ENCODE peak calls at places on chromosomes 11 and 22, in six cellular contexts. A, V, Z, I, R and H are unnamed samples.

GRCh38 chr11:61513143-61513740 is 4.7 kb downstream of the LRRC10B start:
- DNase-seq in A (no peak), V (no peak), Z (no peak), I (no peak), R (no peak), H (peak; percentile 25)

GRCh38 chr11:57249384-57250319 is 12.6 kb upstream of the APLNR start:
- DNase-seq in A (peak; percentile 27), V (peak; percentile 17), Z (peak; percentile 70), I (no peak), R (peak; percentile 13), H (peak; percentile 51)

GRCh38 chr11:36090351-36091245 is 146.7 kb downstream of the LDLRAD3 start:
- DNase-seq in A (no peak), V (no peak), Z (no peak), I (no peak), R (no peak), H (no peak)

GRCh38 chr11:126411971-126412381 is 56.5 kb downstream of the ST3GAL4 start:
- DNase-seq in A (no peak), V (no peak), Z (no peak), I (peak; percentile 86), R (no peak), H (no peak)

GRCh38 chr11:42315267-42315666 is 855.8 kb upstream of the LRRC4C start:
- DNase-seq in A (no peak), V (no peak), Z (peak; percentile 37), I (no peak), R (no peak), H (no peak)

GRCh38 chr11:69298778-69299461 is 5.0 kb downstream of the MYEOV start:
- DNase-seq in A (no peak), V (no peak), Z (no peak), I (no peak), R (no peak), H (no peak)

GRCh38 chr11:17765381-17766359 is 31.1 kb downstream of the KCNC1 start:
- DNase-seq in A (no peak), V (no peak), Z (no peak), I (no peak), R (no peak), H (peak; percentile 35)

GRCh38 chr11:122676638-122677037 is 21.1 kb downstream of the UBASH3B start:
- DNase-seq in A (peak; percentile 48), V (no peak), Z (peak; percentile 78), I (no peak), R (no peak), H (no peak)

GRCh38 chr11:118358071-118358470 is 1.3 kb upstream of the UBE4A start:
- DNase-seq in A (no peak), V (no peak), Z (no peak), I (no peak), R (no peak), H (no peak)

GRCh38 chr22:48939441-48940265 is 888.0 kb downstream of the BRD1 start:
- DNase-seq in A (no peak), V (no peak), Z (no peak), I (peak; percentile 36), R (no peak), H (no peak)

GRCh38 chr22:49960159-49960966 is at the start of gene PIM3:
- DNase-seq in A (peak; percentile 93), V (peak; percentile 95), Z (peak; percentile 95), I (peak; percentile 96), R (peak; percentile 84), H (peak; percentile 87)

GRCh38 chr11:19374189-19374588 is 133.4 kb upstream of the E2F8 start:
- DNase-seq in A (no peak), V (no peak), Z (peak; percentile 93), I (no peak), R (no peak), H (no peak)

GRCh38 chr22:45631140-45631539 is 40.5 kb upstream of the ATXN10 start:
- DNase-seq in A (no peak), V (no peak), Z (no peak), I (no peak), R (no peak), H (peak; percentile 6)

GRCh38 chr22:32607086-32607485 is 132.5 kb downstream of the FBXO7 start:
- DNase-seq in A (no peak), V (no peak), Z (no peak), I (no peak), R (no peak), H (no peak)

GRCh38 chr11:266676-267439 is 11.3 kb upstream of the NLRP6 start:
- DNase-seq in A (no peak), V (peak; percentile 48), Z (no peak), I (no peak), R (peak; percentile 22), H (no peak)

GRCh38 chr11:66267379-66268209 is 845 bp upstream of the RAB1B start:
- DNase-seq in A (peak; percentile 69), V (peak; percentile 81), Z (peak; percentile 66), I (peak; percentile 91), R (peak; percentile 82), H (peak; percentile 91)

GRCh38 chr22:48489551-48490512 is 1337.8 kb downstream of the BRD1 start:
- DNase-seq in A (no peak), V (no peak), Z (no peak), I (no peak), R (no peak), H (no peak)

GRCh38 chr22:25202290-25202921 is 2.7 kb downstream of the CRYBB3 start:
- DNase-seq in A (peak; percentile 29), V (peak; percentile 39), Z (peak; percentile 33), I (peak; percentile 63), R (peak; percentile 27), H (no peak)

GRCh38 chr11:20011294-20011951 is 148.9 kb downstream of the DBX1 start:
- DNase-seq in A (no peak), V (no peak), Z (peak; percentile 89), I (no peak), R (no peak), H (no peak)

GRCh38 chr11:14499178-14499559 is 442 bp downstream of the COPB1 start:
- DNase-seq in A (no peak), V (no peak), Z (peak; percentile 8), I (no peak), R (peak; percentile 34), H (no peak)

GRCh38 chr11:66418168-66418985 is 2.5 kb upstream of the NPAS4 start:
- DNase-seq in A (peak; percentile 48), V (peak; percentile 35), Z (peak; percentile 76), I (peak; percentile 78), R (peak; percentile 38), H (peak; percentile 27)

GRCh38 chr11:35171226-35171625 is 32.3 kb downstream of the CD44 start:
- DNase-seq in A (no peak), V (no peak), Z (no peak), I (no peak), R (no peak), H (no peak)

GRCh38 chr22:48477031-48477721 is 1350.5 kb downstream of the BRD1 start:
- DNase-seq in A (no peak), V (no peak), Z (no peak), I (no peak), R (no peak), H (peak; percentile 30)

GRCh38 chr11:105609341-105609781 is 512 bp upstream of the GRIA4 start:
- DNase-seq in A (peak; percentile 23), V (no peak), Z (peak; percentile 18), I (no peak), R (no peak), H (peak; percentile 1)

GRCh38 chr22:19062139-19062789 is 59.9 kb downstream of the DGCR2 start:
- DNase-seq in A (no peak), V (no peak), Z (no peak), I (peak; percentile 13), R (no peak), H (no peak)

GRCh38 chr22:30089655-30089974 is 9.4 kb downstream of the HORMAD2 start:
- DNase-seq in A (no peak), V (no peak), Z (no peak), I (no peak), R (no peak), H (no peak)

GRCh38 chr11:123356539-123356938 is 73.5 kb upstream of the GRAMD1B start:
- DNase-seq in A (no peak), V (no peak), Z (no peak), I (no peak), R (no peak), H (no peak)

GRCh38 chr22:47027766-47028165 is 265.3 kb downstream of the TBC1D22A start:
- DNase-seq in A (no peak), V (no peak), Z (no peak), I (no peak), R (no peak), H (no peak)

DNA sequence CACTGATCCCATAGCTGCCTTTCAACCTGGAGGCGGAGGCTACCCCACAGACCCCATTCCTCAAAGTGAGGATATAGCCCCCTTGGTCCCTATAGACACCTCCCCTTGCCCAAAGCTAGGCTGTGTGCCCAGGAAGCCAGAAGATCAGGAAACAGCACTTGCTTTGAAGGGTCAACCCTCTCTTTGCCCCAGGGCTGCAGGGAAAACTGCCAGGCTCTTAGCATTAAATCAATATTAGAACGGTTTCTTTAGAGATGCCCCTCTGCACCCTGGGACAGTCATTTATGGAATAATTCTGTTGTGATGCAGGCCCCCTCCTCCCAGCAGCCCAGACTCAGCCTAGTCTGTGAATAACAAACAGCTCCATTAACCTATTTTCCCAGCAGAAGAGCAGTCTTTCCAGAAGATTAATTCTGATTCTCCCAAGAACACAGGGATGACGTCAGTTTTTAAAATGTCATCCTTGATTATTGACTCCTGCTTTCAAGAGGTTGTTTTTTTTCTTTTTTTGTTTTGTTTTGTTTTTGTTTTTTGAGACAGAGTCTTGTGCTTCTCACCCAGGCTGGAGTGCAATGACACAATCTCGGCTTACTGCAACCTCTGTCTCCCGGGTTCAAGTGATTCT is 11.6 kb upstream of the CAPN5 start:
- DNase-seq in A (no peak), V (no peak), Z (no peak), I (no peak), R (no peak), H (no peak)
- H3K27ac ChIP-seq in A (no peak overlapping the region), V (no peak overlapping the region), Z (no peak overlapping the region), I (no peak overlapping the region), R (no peak overlapping the region), H (no peak overlapping the region)

DNA sequence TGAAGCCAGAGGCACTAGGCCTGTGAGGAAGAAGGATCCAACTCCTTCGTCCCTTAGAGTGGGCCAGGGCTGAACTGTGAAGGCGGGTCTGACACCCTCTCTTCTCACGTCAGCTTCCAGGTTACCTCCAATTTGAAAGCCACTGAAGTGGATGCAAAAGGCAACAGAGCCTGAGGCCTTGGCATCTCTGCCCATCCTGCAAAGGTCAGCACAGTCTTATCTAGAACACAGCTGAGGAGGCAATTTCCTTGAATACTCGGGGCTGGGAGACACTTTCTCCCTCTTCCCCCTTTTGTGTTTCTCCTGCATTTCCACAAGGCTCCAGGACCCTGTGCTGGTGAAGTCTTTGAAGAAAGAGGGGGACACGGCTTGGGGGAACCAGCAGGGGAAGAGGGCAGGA is 91.6 kb upstream of the PAX6 start:
- DNase-seq in A (no peak), V (no peak), Z (no peak), I (no peak), R (no peak), H (no peak)
- H3K27ac ChIP-seq in A (no peak overlapping the region), V (no peak overlapping the region), Z (no peak overlapping the region), I (peak overlapping the region; percentile 79), R (no peak overlapping the region), H (no peak overlapping the region)

GRCh38 chr11:102006835-102007566 is 40.2 kb upstream of the CFAP300 start:
- DNase-seq in A (no peak), V (no peak), Z (no peak), I (no peak), R (no peak), H (no peak)
- H3K27ac ChIP-seq in A (no peak overlapping the region), V (no peak overlapping the region), Z (peak overlapping the region; percentile 36), I (no peak overlapping the region), R (no peak overlapping the region), H (no peak overlapping the region)

DNA sequence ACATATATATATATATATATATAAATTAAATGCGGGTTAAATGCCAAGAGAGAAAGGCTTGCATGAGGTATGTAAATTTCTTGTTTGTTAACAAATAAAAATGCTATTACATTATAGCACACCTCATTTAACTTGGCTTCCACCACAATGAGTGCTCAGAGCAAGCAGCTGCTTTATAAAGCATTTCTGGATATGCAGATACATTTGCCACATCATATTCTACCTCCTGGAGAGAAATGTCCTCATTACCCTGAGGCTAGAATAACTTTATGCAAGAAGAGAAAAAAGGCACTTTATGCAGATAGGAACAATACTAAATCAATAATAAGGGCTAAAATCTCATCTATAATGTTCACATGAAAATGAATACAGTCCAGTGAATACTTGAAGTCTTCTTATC is 181.7 kb upstream of the CCDC90B start:
- DNase-seq in A (no peak), V (no peak), Z (no peak), I (no peak), R (no peak), H (no peak)
- H3K27ac ChIP-seq in A (no peak overlapping the region), V (no peak overlapping the region), Z (no peak overlapping the region), I (no peak overlapping the region), R (no peak overlapping the region), H (no peak overlapping the region)